ENCODE peak calls at places on chromosome 20, in six cellular contexts. Z, G, W, H, X and V are unnamed samples.

GRCh38 chr20:25148181-25148981 is 47.1 kb upstream of the ENTPD6 start:
- ATAC-seq in W (peak), Z (peak), X (peak), H (no peak), G (peak), V (peak)

GRCh38 chr20:57930328-57930727 is 220.5 kb upstream of the PMEPA1 start:
- ATAC-seq in G (no peak), H (no peak), Z (no peak), W (no peak), X (no peak), V (no peak)

GRCh38 chr20:3276400-3277015 is 37.5 kb upstream of the SLC4A11 start:
- ATAC-seq in H (peak), X (no peak), W (no peak), G (no peak), Z (no peak), V (peak)

GRCh38 chr20:56626367-56627121 is 2.6 kb upstream of the TFAP2C start:
- ATAC-seq in X (no peak), G (no peak), H (peak), Z (no peak), W (no peak), V (no peak)

GRCh38 chr20:39206899-39207564 is 244.9 kb downstream of the DHX35 start:
- ATAC-seq in G (no peak), H (no peak), X (no peak), W (peak), Z (no peak), V (no peak)

GRCh38 chr20:35600176-35600995 is 15.2 kb upstream of the SPAG4 start:
- ATAC-seq in Z (no peak), G (no peak), X (no peak), H (no peak), W (no peak), V (peak)

GRCh38 chr20:235891-236290 is 8.8 kb downstream of the DEFB129 start:
- ATAC-seq in G (no peak), Z (no peak), X (no peak), H (no peak), W (no peak), V (no peak)

GRCh38 chr20:45085289-45085688 is 15.6 kb downstream of the KCNS1 start:
- ATAC-seq in H (no peak), Z (no peak), G (no peak), W (no peak), X (no peak), V (no peak)

GRCh38 chr20:44334306-44334705 is 2.5 kb upstream of the R3HDML start:
- ATAC-seq in H (no peak), Z (no peak), G (no peak), W (no peak), X (no peak), V (no peak)